ENCODE peak calls at places on chromosomes 5 and 9, in five cellular contexts. One of them, this sample, is unnamed.

GRCh38 chr9:136846376-136847064 is 2.7 kb upstream of the PHPT1 start:
- DNase-seq in cardiac muscle cell: no peak
- DNase-seq in body of pancreas: no peak
- DNase-seq in sigmoid colon: no peak
- DNase-seq in left lung: no peak
- DNase-seq in this sample: no peak

GRCh38 chr5:8828596-8829321 is 717.1 kb downstream of the SEMA5A start:
- DNase-seq in cardiac muscle cell: peak; percentile 32
- DNase-seq in body of pancreas: no peak
- DNase-seq in sigmoid colon: no peak
- DNase-seq in left lung: no peak
- DNase-seq in this sample: no peak

GRCh38 chr9:7173139-7173538 is 415.4 kb downstream of the KDM4C start:
- DNase-seq in cardiac muscle cell: no peak
- DNase-seq in body of pancreas: no peak
- DNase-seq in sigmoid colon: no peak
- DNase-seq in left lung: no peak
- DNase-seq in this sample: no peak

GRCh38 chr5:95564450-95564849 is 9.5 kb downstream of the ARSK start:
- DNase-seq in cardiac muscle cell: no peak
- DNase-seq in body of pancreas: no peak
- DNase-seq in sigmoid colon: no peak
- DNase-seq in left lung: no peak
- DNase-seq in this sample: no peak

GRCh38 chr5:123855630-123856029 is 343.7 kb downstream of the CSNK1G3 start:
- DNase-seq in cardiac muscle cell: no peak
- DNase-seq in body of pancreas: no peak
- DNase-seq in sigmoid colon: no peak
- DNase-seq in left lung: no peak
- DNase-seq in this sample: peak; percentile 40

GRCh38 chr5:1161832-1162229 is 39.6 kb upstream of the SLC6A19 start:
- DNase-seq in cardiac muscle cell: no peak
- DNase-seq in body of pancreas: peak; percentile 78
- DNase-seq in sigmoid colon: peak; percentile 81
- DNase-seq in left lung: no peak
- DNase-seq in this sample: no peak

GRCh38 chr9:103037508-103038477 is 42.7 kb downstream of the CYLC2 start:
- DNase-seq in cardiac muscle cell: peak; percentile 23
- DNase-seq in body of pancreas: no peak
- DNase-seq in sigmoid colon: no peak
- DNase-seq in left lung: no peak
- DNase-seq in this sample: peak; percentile 88

GRCh38 chr9:129287595-129288305 is 109.7 kb upstream of the IER5L start:
- DNase-seq in cardiac muscle cell: no peak
- DNase-seq in body of pancreas: no peak
- DNase-seq in sigmoid colon: peak; percentile 29
- DNase-seq in left lung: peak; percentile 26
- DNase-seq in this sample: no peak

GRCh38 chr9:111482656-111483418 is 1.3 kb downstream of the ECPAS start:
- DNase-seq in cardiac muscle cell: peak; percentile 77
- DNase-seq in body of pancreas: peak; percentile 69
- DNase-seq in sigmoid colon: peak; percentile 88
- DNase-seq in left lung: peak; percentile 80
- DNase-seq in this sample: peak; percentile 61

DNA sequence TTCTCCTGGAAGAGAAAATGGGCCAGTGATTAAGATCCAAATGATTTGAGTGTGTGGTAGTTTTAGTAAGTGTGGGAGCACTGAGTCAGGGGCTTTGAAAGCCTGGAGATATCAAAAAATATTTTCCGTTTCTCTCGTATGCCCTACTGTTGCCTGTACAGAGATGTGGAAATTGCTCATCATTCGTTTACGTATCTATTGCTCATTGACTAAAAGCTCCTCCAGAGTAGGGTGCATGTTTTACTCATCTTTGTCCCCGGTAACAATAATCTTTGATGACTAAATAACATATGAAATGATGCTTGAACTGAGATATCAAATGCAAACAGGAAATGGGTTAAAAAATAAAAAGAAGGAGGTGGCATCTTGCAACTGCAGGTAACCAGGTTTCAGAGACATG is 114.2 kb upstream of the FST start:
- DNase-seq in cardiac muscle cell: no peak
- DNase-seq in body of pancreas: no peak
- DNase-seq in sigmoid colon: no peak
- DNase-seq in left lung: no peak
- DNase-seq in this sample: no peak
- H3K4me3 ChIP-seq in cardiac muscle cell: no peak overlapping the region
- H3K4me3 ChIP-seq in body of pancreas: no peak overlapping the region
- H3K4me3 ChIP-seq in sigmoid colon: no peak overlapping the region
- H3K4me3 ChIP-seq in left lung: no peak overlapping the region
- H3K4me3 ChIP-seq in this sample: no peak overlapping the region

GRCh38 chr9:101383361-101383760 is 1.4 kb downstream of the BAAT start:
- DNase-seq in cardiac muscle cell: no peak
- DNase-seq in body of pancreas: no peak
- DNase-seq in sigmoid colon: no peak
- DNase-seq in left lung: no peak
- DNase-seq in this sample: no peak

GRCh38 chr9:101393135-101393534 is 5.3 kb downstream of the MRPL50 start:
- DNase-seq in cardiac muscle cell: no peak
- DNase-seq in body of pancreas: no peak
- DNase-seq in sigmoid colon: no peak
- DNase-seq in left lung: no peak
- DNase-seq in this sample: no peak

GRCh38 chr9:101387871-101388506 is 3.2 kb upstream of the BAAT start:
- DNase-seq in cardiac muscle cell: peak; percentile 67
- DNase-seq in body of pancreas: no peak
- DNase-seq in sigmoid colon: no peak
- DNase-seq in left lung: no peak
- DNase-seq in this sample: peak; percentile 33

DNA sequence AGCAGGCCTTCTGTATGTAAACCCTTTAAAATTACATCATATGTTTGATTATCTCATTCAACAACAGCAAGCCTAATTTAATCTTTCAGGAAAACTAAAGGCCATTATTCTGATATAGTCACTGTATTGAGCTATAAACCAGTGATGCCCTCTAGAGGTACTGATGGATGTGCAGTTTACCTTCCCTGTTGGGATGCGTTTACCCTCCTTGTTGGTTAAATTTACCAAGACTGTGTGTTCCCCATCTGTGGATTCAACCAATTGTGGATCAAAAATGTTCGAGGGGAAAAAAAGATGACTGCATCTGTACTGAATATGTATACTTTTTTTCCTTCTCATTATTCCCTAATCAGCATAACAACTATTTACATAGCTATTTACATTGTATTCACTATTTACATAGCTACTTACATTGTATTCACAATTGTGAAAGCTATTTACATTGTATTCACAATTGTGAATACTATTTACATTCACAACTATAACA is 3.7 kb upstream of the BAAT start:
- DNase-seq in cardiac muscle cell: no peak
- DNase-seq in body of pancreas: no peak
- DNase-seq in sigmoid colon: no peak
- DNase-seq in left lung: no peak
- DNase-seq in this sample: no peak
- TF ChIP-seq CTCF in cardiac muscle cell: peak; percentile 28
- TF ChIP-seq CTCF in body of pancreas: peak; percentile 11
- TF ChIP-seq CTCF in sigmoid colon: no peak
- TF ChIP-seq CTCF in left lung: no peak
- TF ChIP-seq CTCF in this sample: peak; percentile 63

GRCh38 chr9:126534431-126535186 is 79.1 kb upstream of the LMX1B start:
- DNase-seq in cardiac muscle cell: no peak
- DNase-seq in body of pancreas: no peak
- DNase-seq in sigmoid colon: no peak
- DNase-seq in left lung: no peak
- DNase-seq in this sample: peak; percentile 99
- H3K27me3 ChIP-seq in cardiac muscle cell: peaks cover 9% of the 10 kb centered on the region
- H3K27me3 ChIP-seq in body of pancreas: no peaks in the 10 kb centered on the region
- H3K27me3 ChIP-seq in sigmoid colon: peaks cover 74% of the 10 kb centered on the region
- H3K27me3 ChIP-seq in left lung: peaks cover 42% of the 10 kb centered on the region
- H3K27me3 ChIP-seq in this sample: no peaks in the 10 kb centered on the region

GRCh38 chr5:72109051-72109411 is 1.8 kb downstream of the MAP1B start:
- DNase-seq in cardiac muscle cell: no peak
- DNase-seq in body of pancreas: no peak
- DNase-seq in sigmoid colon: no peak
- DNase-seq in left lung: no peak
- DNase-seq in this sample: no peak
- H3K4me3 ChIP-seq in cardiac muscle cell: peak overlapping the region; percentile 82
- H3K4me3 ChIP-seq in body of pancreas: peak overlapping the region; percentile 52
- H3K4me3 ChIP-seq in sigmoid colon: peak overlapping the region; percentile 76
- H3K4me3 ChIP-seq in left lung: peak overlapping the region; percentile 47
- H3K4me3 ChIP-seq in this sample: peak overlapping the region; percentile 95

GRCh38 chr9:89051421-89051820 is 60.2 kb downstream of the S1PR3 start:
- DNase-seq in cardiac muscle cell: no peak
- DNase-seq in body of pancreas: no peak
- DNase-seq in sigmoid colon: no peak
- DNase-seq in left lung: no peak
- DNase-seq in this sample: no peak

GRCh38 chr9:89059925-89060506 is 68.7 kb downstream of the S1PR3 start:
- DNase-seq in cardiac muscle cell: no peak
- DNase-seq in body of pancreas: no peak
- DNase-seq in sigmoid colon: no peak
- DNase-seq in left lung: no peak
- DNase-seq in this sample: no peak

GRCh38 chr9:89052470-89053097 is 61.3 kb downstream of the S1PR3 start:
- DNase-seq in cardiac muscle cell: peak; percentile 68
- DNase-seq in body of pancreas: no peak
- DNase-seq in sigmoid colon: no peak
- DNase-seq in left lung: no peak
- DNase-seq in this sample: no peak

GRCh38 chr9:89058906-89059305 is 67.6 kb downstream of the S1PR3 start:
- DNase-seq in cardiac muscle cell: no peak
- DNase-seq in body of pancreas: no peak
- DNase-seq in sigmoid colon: no peak
- DNase-seq in left lung: no peak
- DNase-seq in this sample: no peak

DNA sequence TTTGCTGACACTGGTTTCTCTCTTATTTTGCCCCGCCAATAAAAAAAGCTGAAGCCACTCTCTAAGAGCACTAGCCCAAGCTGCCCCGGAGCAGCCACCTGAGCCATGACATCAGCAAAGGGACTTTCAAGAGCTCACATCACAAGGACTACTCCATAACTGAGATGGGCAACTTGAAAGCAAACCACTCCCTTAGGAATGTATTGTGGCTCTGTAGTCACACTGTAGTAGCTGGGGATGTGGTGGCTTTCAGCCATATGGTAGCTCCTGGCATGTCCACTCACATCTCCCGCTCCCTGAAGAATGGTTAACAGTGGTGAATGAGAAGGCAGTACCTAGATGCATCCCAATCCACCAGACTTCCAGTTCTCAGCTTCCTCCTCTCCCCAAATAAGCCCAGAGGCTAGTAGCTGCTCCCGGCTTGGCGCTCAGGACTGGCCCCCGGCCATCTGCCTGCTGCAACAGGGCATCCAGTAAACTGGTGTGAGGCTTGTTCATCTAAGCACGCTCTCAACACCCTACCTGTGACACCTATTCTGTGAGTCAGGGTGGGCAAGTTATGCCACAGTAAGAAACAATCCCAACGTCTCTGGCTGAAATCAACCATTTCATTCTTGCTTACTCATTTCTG is 63.7 kb downstream of the S1PR3 start:
- DNase-seq in cardiac muscle cell: no peak
- DNase-seq in body of pancreas: no peak
- DNase-seq in sigmoid colon: no peak
- DNase-seq in left lung: no peak
- DNase-seq in this sample: no peak
- TF ChIP-seq CTCF in cardiac muscle cell: no peak
- TF ChIP-seq CTCF in body of pancreas: no peak
- TF ChIP-seq CTCF in sigmoid colon: no peak
- TF ChIP-seq CTCF in left lung: no peak
- TF ChIP-seq CTCF in this sample: no peak

GRCh38 chr5:170596482-170596881 is 92.7 kb downstream of the KCNIP1 start:
- DNase-seq in cardiac muscle cell: no peak
- DNase-seq in body of pancreas: no peak
- DNase-seq in sigmoid colon: peak; percentile 13
- DNase-seq in left lung: no peak
- DNase-seq in this sample: peak; percentile 41
- H3K27me3 ChIP-seq in cardiac muscle cell: peaks cover 31% of the 10 kb centered on the region
- H3K27me3 ChIP-seq in body of pancreas: no peaks in the 10 kb centered on the region
- H3K27me3 ChIP-seq in sigmoid colon: no peaks in the 10 kb centered on the region
- H3K27me3 ChIP-seq in left lung: no peaks in the 10 kb centered on the region
- H3K27me3 ChIP-seq in this sample: peaks cover 16% of the 10 kb centered on the region